ENCODE peak calls at places on chromosomes 6 and 20, in six cellular contexts. One of them, this sample, is unnamed.

GRCh38 chr6:43608310-43608763 is 20.7 kb downstream of the GTPBP2 start:
- DNase-seq in tibial nerve: peak; percentile 85
- DNase-seq in A549: peak; percentile 50
- DNase-seq in ovary: peak; percentile 49
- DNase-seq in K562: peak; percentile 75
- DNase-seq in stomach: peak; percentile 76
- DNase-seq in this sample: peak; percentile 75

GRCh38 chr6:141548969-141549368 is 583.8 kb upstream of the GJE1 start:
- DNase-seq in stomach: no peak
- DNase-seq in K562: no peak
- DNase-seq in A549: no peak
- DNase-seq in ovary: no peak
- DNase-seq in tibial nerve: no peak
- DNase-seq in this sample: no peak

GRCh38 chr6:129329677-129330076 is 380.3 kb downstream of the ARHGAP18 start:
- DNase-seq in K562: no peak
- DNase-seq in A549: no peak
- DNase-seq in ovary: no peak
- DNase-seq in stomach: no peak
- DNase-seq in tibial nerve: no peak
- DNase-seq in this sample: no peak

GRCh38 chr6:93304514-93304913 is 114.8 kb downstream of the EPHA7 start:
- DNase-seq in K562: no peak
- DNase-seq in tibial nerve: no peak
- DNase-seq in ovary: no peak
- DNase-seq in A549: no peak
- DNase-seq in stomach: no peak
- DNase-seq in this sample: no peak

GRCh38 chr6:34284563-34285545 is 36.0 kb upstream of the SMIM29 start:
- DNase-seq in A549: no peak
- DNase-seq in tibial nerve: peak; percentile 41
- DNase-seq in stomach: peak; percentile 29
- DNase-seq in K562: peak; percentile 80
- DNase-seq in ovary: peak; percentile 57
- DNase-seq in this sample: peak; percentile 31

GRCh38 chr6:17536586-17536985 is 63.5 kb upstream of the FAM8A1 start:
- DNase-seq in A549: no peak
- DNase-seq in K562: no peak
- DNase-seq in stomach: no peak
- DNase-seq in tibial nerve: no peak
- DNase-seq in ovary: no peak
- DNase-seq in this sample: no peak

GRCh38 chr20:53208110-53208908 is 236.2 kb downstream of the TSHZ2 start:
- DNase-seq in A549: no peak
- DNase-seq in ovary: no peak
- DNase-seq in tibial nerve: no peak
- DNase-seq in K562: peak; percentile 26
- DNase-seq in stomach: no peak
- DNase-seq in this sample: no peak

GRCh38 chr6:135347887-135348286 is 149.7 kb downstream of the AHI1 start:
- DNase-seq in stomach: no peak
- DNase-seq in ovary: no peak
- DNase-seq in tibial nerve: no peak
- DNase-seq in A549: no peak
- DNase-seq in K562: no peak
- DNase-seq in this sample: no peak

GRCh38 chr6:13760307-13760706 is 48.7 kb upstream of the RANBP9 start:
- DNase-seq in stomach: no peak
- DNase-seq in A549: no peak
- DNase-seq in K562: no peak
- DNase-seq in ovary: no peak
- DNase-seq in tibial nerve: no peak
- DNase-seq in this sample: no peak

GRCh38 chr6:144248470-144249301 is 36.4 kb upstream of the UTRN start:
- DNase-seq in A549: no peak
- DNase-seq in ovary: no peak
- DNase-seq in stomach: no peak
- DNase-seq in tibial nerve: no peak
- DNase-seq in K562: no peak
- DNase-seq in this sample: no peak

GRCh38 chr20:43955244-43956191 is 40.9 kb downstream of the TOX2 start:
- DNase-seq in stomach: no peak
- DNase-seq in tibial nerve: peak; percentile 16
- DNase-seq in ovary: peak; percentile 17
- DNase-seq in K562: no peak
- DNase-seq in A549: peak; percentile 66
- DNase-seq in this sample: no peak

GRCh38 chr6:44022296-44022661 is 105.0 kb downstream of the MRPL14 start:
- DNase-seq in A549: no peak
- DNase-seq in K562: no peak
- DNase-seq in ovary: no peak
- DNase-seq in stomach: no peak
- DNase-seq in tibial nerve: no peak
- DNase-seq in this sample: no peak

GRCh38 chr6:42555477-42556457 is 8.1 kb upstream of the UBR2 start:
- DNase-seq in ovary: no peak
- DNase-seq in stomach: no peak
- DNase-seq in K562: no peak
- DNase-seq in tibial nerve: no peak
- DNase-seq in A549: no peak
- DNase-seq in this sample: peak; percentile 81

GRCh38 chr6:3987576-3987975 is 91.4 kb downstream of the FAM217A start:
- DNase-seq in tibial nerve: no peak
- DNase-seq in ovary: no peak
- DNase-seq in K562: no peak
- DNase-seq in stomach: no peak
- DNase-seq in A549: no peak
- DNase-seq in this sample: no peak

GRCh38 chr20:50029083-50029696 is 46.4 kb downstream of the SNAI1 start:
- DNase-seq in K562: no peak
- DNase-seq in ovary: no peak
- DNase-seq in tibial nerve: no peak
- DNase-seq in stomach: no peak
- DNase-seq in A549: no peak
- DNase-seq in this sample: no peak

GRCh38 chr20:50026746-50027575 is 44.2 kb downstream of the SNAI1 start:
- DNase-seq in ovary: no peak
- DNase-seq in stomach: no peak
- DNase-seq in A549: no peak
- DNase-seq in K562: no peak
- DNase-seq in tibial nerve: no peak
- DNase-seq in this sample: no peak

GRCh38 chr20:50023116-50023802 is 40.5 kb downstream of the SNAI1 start:
- DNase-seq in tibial nerve: no peak
- DNase-seq in stomach: no peak
- DNase-seq in A549: no peak
- DNase-seq in ovary: no peak
- DNase-seq in K562: no peak
- DNase-seq in this sample: peak; percentile 23

GRCh38 chr20:50029697-50030428 is 47.1 kb downstream of the SNAI1 start:
- DNase-seq in ovary: peak; percentile 56
- DNase-seq in A549: peak; percentile 78
- DNase-seq in stomach: peak; percentile 36
- DNase-seq in K562: peak; percentile 82
- DNase-seq in tibial nerve: peak; percentile 50
- DNase-seq in this sample: peak; percentile 17

DNA sequence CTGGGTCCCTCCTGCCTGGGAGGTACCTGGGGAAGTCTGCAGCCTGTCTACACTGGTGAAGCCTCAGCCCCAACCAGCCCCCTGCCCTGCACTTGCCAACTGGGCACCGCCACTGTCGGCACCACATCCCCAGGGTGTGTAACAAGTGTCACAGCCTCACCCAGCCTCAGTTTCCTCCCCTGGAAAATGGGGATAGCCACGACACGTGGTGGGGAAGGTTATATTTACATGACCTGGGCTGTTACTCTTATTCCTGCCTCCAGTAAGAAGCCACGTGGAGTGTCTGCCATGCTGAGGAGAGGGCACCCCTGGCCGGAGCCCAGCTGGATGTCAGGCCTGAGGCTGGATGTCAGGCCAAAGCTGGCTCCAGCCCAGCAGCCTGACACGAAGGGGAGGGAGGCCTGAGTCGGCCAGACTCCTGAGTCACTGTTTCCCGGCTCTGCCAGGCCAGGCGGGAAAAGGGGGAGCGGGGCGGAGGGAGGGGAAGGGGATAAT is 44.9 kb downstream of the SNAI1 start:
- DNase-seq in K562: peak; percentile 49
- DNase-seq in ovary: peak; percentile 34
- DNase-seq in stomach: no peak
- DNase-seq in A549: peak; percentile 87
- DNase-seq in tibial nerve: no peak
- DNase-seq in this sample: peak; percentile 25
- TF ChIP-seq EP300 in K562: no peak
- TF ChIP-seq EP300 in ovary: no peak
- TF ChIP-seq EP300 in stomach: no peak
- TF ChIP-seq EP300 in A549: peak; percentile 58
- TF ChIP-seq EP300 in tibial nerve: no peak
- TF ChIP-seq EP300 in this sample: no peak

GRCh38 chr6:113122060-113122459 is 735.1 kb upstream of the MARCKS start:
- DNase-seq in tibial nerve: no peak
- DNase-seq in ovary: no peak
- DNase-seq in stomach: no peak
- DNase-seq in A549: peak; percentile 46
- DNase-seq in K562: no peak
- DNase-seq in this sample: no peak
- TF ChIP-seq CTCF in tibial nerve: no peak
- TF ChIP-seq CTCF in ovary: no peak
- TF ChIP-seq CTCF in stomach: no peak
- TF ChIP-seq CTCF in A549: peak; percentile 37
- TF ChIP-seq CTCF in K562: no peak
- TF ChIP-seq CTCF in this sample: no peak

GRCh38 chr6:108684809-108685329 is 124.2 kb downstream of the FOXO3 start:
- DNase-seq in tibial nerve: no peak
- DNase-seq in A549: no peak
- DNase-seq in stomach: no peak
- DNase-seq in K562: no peak
- DNase-seq in ovary: no peak
- DNase-seq in this sample: peak; percentile 46
- TF ChIP-seq EP300 in tibial nerve: no peak
- TF ChIP-seq EP300 in A549: no peak
- TF ChIP-seq EP300 in stomach: no peak
- TF ChIP-seq EP300 in K562: peak; percentile 64
- TF ChIP-seq EP300 in ovary: no peak
- TF ChIP-seq EP300 in this sample: no peak

DNA sequence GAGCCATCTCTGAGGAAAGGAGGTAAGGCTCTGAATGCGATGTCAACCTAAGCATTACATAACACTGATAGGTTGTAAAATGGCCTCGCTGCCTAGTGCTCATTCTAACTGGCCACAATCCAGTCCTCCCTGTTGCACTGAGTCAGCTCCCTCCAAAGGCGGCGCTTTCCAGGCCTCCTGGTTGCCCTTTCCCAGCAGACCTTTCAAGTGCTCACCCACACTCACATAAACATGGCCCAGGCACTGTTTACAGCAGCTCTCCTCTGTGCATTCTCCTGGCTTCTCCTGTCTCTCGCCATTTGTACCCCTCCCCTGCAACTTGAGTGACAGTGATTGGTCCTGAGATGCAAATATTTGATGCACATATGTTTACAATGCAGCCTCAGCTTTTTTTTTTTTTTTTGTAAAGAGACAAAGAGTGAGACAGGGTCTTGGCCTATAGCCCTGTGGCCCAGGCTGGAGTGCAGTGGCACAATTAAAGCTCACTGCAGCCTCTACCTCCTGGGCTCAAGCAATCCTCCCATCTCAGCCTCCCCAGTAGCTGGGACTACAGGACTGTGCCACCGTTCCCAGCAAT is 36.8 kb upstream of the PRND start:
- DNase-seq in stomach: no peak
- DNase-seq in K562: no peak
- DNase-seq in tibial nerve: no peak
- DNase-seq in A549: no peak
- DNase-seq in ovary: peak; percentile 25
- DNase-seq in this sample: no peak
- TF ChIP-seq CTCF in stomach: no peak
- TF ChIP-seq CTCF in K562: no peak
- TF ChIP-seq CTCF in tibial nerve: no peak
- TF ChIP-seq CTCF in A549: no peak
- TF ChIP-seq CTCF in ovary: no peak
- TF ChIP-seq CTCF in this sample: no peak

DNA sequence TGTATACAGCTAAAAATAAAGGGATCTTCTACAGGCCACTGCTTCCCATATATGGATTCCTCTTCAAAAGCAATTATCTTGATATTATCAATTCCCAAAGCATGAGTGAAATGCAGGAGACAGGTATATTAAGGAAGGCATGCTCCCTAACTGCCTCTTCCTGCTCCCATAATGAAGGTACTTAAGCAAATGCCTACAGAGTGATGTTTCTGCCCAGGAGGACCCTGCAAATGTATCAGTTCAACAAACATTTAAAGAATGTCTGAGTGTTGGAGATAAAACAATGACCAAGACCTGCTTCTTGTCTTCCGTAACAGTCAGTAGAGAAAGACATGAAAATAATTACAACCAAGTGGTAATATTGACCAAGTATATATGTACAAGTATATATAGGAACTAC is 4.2 kb downstream of the UBE2J1 start:
- DNase-seq in stomach: no peak
- DNase-seq in ovary: no peak
- DNase-seq in tibial nerve: no peak
- DNase-seq in A549: no peak
- DNase-seq in K562: no peak
- DNase-seq in this sample: no peak
- TF ChIP-seq EP300 in stomach: no peak
- TF ChIP-seq EP300 in ovary: no peak
- TF ChIP-seq EP300 in tibial nerve: no peak
- TF ChIP-seq EP300 in A549: no peak
- TF ChIP-seq EP300 in K562: no peak
- TF ChIP-seq EP300 in this sample: no peak

DNA sequence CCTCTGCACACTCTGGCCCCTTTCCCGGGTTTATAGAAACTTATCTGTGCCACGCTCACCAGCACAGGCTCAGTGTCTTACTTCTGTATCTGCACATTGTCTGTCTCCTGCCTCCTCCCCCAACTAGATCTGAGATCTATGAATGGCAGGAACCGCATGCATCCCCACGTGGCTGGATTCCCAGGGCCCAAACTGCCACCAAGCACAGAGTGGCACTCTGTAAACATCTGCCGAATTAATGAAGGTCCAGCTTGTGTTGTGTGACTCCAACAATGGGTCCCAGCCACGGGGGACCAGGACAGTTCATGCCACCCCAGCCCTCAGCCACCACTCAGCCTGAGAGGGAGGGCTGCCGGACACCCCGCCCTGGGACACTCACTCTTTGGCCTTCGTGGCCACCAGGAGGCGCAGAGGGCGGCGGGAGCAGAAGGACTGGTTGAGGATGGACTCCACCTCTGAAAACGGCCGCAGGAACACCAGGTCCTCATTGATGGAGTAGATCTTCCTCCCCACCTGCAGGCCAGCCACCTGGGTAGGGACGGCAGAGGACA is 171.1 kb downstream of the PREX1 start:
- DNase-seq in ovary: no peak
- DNase-seq in tibial nerve: no peak
- DNase-seq in K562: peak; percentile 62
- DNase-seq in A549: peak; percentile 81
- DNase-seq in stomach: peak; percentile 41
- DNase-seq in this sample: no peak
- TF ChIP-seq CTCF in ovary: no peak
- TF ChIP-seq CTCF in tibial nerve: no peak
- TF ChIP-seq CTCF in K562: peak; percentile 58
- TF ChIP-seq CTCF in A549: peak; percentile 53
- TF ChIP-seq CTCF in stomach: no peak
- TF ChIP-seq CTCF in this sample: no peak

This sample was measured in transverse colon.